ENCODE peak calls at places on chromosomes 5 and 9, in four cellular contexts. Y is left ventricle myocardium superior, T is NCI-H1105, L is GM13976. G is an unnamed sample.

GRCh38 chr5:2003690-2004365 is 121.1 kb upstream of the IRX4 start:
- DNase-seq in Y (no peak), T (no peak), L (no peak), G (no peak)

GRCh38 chr9:109793196-109793595 is 13.2 kb downstream of the PALM2AKAP2 start:
- DNase-seq in Y (no peak), T (no peak), L (no peak), G (peak)

GRCh38 chr9:129619787-129620668 is 873 bp downstream of the C9orf50 start:
- DNase-seq in Y (no peak), T (no peak), L (peak), G (no peak)

GRCh38 chr5:58898538-58898937 is 315.7 kb downstream of the RAB3C start:
- DNase-seq in Y (no peak), T (no peak), L (no peak), G (no peak)

GRCh38 chr5:56587381-56588124 is 227.8 kb upstream of the MAP3K1 start:
- DNase-seq in Y (no peak), T (no peak), L (no peak), G (no peak)

GRCh38 chr5:142012186-142012785 is 541 bp downstream of the GNPDA1 start:
- DNase-seq in Y (peak), T (no peak), L (no peak), G (no peak)

GRCh38 chr9:34503406-34503805 is 19.4 kb downstream of the ENHO start:
- DNase-seq in Y (no peak), T (no peak), L (no peak), G (no peak)

GRCh38 chr5:124453221-124454032 is 293.0 kb downstream of the ZNF608 start:
- DNase-seq in Y (no peak), T (no peak), L (peak), G (peak)

GRCh38 chr5:138664276-138664943 is 88.8 kb upstream of the CTNNA1 start:
- DNase-seq in Y (no peak), T (no peak), L (no peak), G (no peak)